ENCODE peak calls at places on chromosomes 2 and 18, in six cellular contexts. Z is IMR-90, J is vagina, S is cardiac muscle cell, U is PC-9, V is prostate gland. E is an unnamed sample.

GRCh38 chr2:231579560-231579959 is 13.1 kb upstream of the TEX44 start:
- DNase-seq in S (no peak), Z (no peak), J (no peak), V (no peak), U (no peak), E (no peak)

GRCh38 chr2:42545714-42546390 is 22.6 kb upstream of the MTA3 start:
- DNase-seq in V (no peak), J (no peak), U (peak; percentile 65), S (peak; percentile 14), Z (no peak), E (no peak)

GRCh38 chr2:226556050-226556449 is 243.6 kb downstream of the IRS1 start:
- DNase-seq in V (no peak), U (no peak), S (no peak), J (no peak), Z (peak; percentile 15), E (no peak)

GRCh38 chr2:15939854-15940660 is at the start of gene MYCN:
- DNase-seq in S (peak; percentile 95), J (no peak), U (no peak), Z (no peak), V (peak; percentile 9), E (no peak)

GRCh38 chr2:54483426-54483825 is 27.3 kb downstream of the SPTBN1 start:
- DNase-seq in V (no peak), U (peak; percentile 52), J (no peak), S (no peak), Z (no peak), E (no peak)

GRCh38 chr2:223815186-223815883 is 22.0 kb downstream of the AP1S3 start:
- DNase-seq in J (no peak), Z (peak; percentile 92), V (no peak), U (peak; percentile 100), S (no peak), E (no peak)

GRCh38 chr2:74856599-74856998 is 22.7 kb downstream of the HK2 start:
- DNase-seq in S (no peak), V (no peak), U (no peak), Z (no peak), J (no peak), E (no peak)

GRCh38 chr2:238558456-238559099 is 131.9 kb downstream of the ASB1 start:
- DNase-seq in S (no peak), U (no peak), V (no peak), Z (no peak), J (no peak), E (peak; percentile 76)

GRCh38 chr2:217338306-217338916 is 478.5 kb upstream of the TNP1 start:
- DNase-seq in U (peak; percentile 55), S (no peak), V (no peak), J (no peak), Z (peak; percentile 96), E (no peak)

GRCh38 chr2:13821255-13821880 is 811.1 kb upstream of the LRATD1 start:
- DNase-seq in Z (peak; percentile 74), S (no peak), J (no peak), U (no peak), V (no peak), E (no peak)

GRCh38 chr2:157792345-157793052 is 83.6 kb downstream of the ACVR1 start:
- DNase-seq in U (no peak), J (no peak), V (no peak), Z (peak; percentile 92), S (no peak), E (no peak)

GRCh38 chr2:178579006-178579405 is 98.7 kb downstream of the PLEKHA3 start:
- DNase-seq in Z (peak; percentile 62), V (no peak), U (no peak), J (no peak), S (no peak), E (no peak)

GRCh38 chr18:71942433-71942832 is 601.7 kb downstream of the CBLN2 start:
- DNase-seq in U (no peak), S (no peak), V (no peak), Z (no peak), J (no peak), E (no peak)

GRCh38 chr2:14480906-14481305 is 151.6 kb upstream of the LRATD1 start:
- DNase-seq in J (no peak), Z (no peak), S (no peak), V (no peak), U (no peak), E (no peak)

GRCh38 chr2:109279243-109279860 is 150.3 kb downstream of the SH3RF3 start:
- DNase-seq in S (no peak), U (no peak), Z (peak; percentile 81), J (no peak), V (no peak), E (no peak)

GRCh38 chr2:232951891-232952290 is 61.2 kb downstream of the NGEF start:
- DNase-seq in Z (no peak), S (no peak), J (no peak), V (no peak), U (peak; percentile 68), E (no peak)

GRCh38 chr18:28905509-28905908 is 728.6 kb upstream of the CDH2 start:
- DNase-seq in V (no peak), S (no peak), J (no peak), Z (peak; percentile 57), U (no peak), E (no peak)

GRCh38 chr2:67436221-67436620 is 39.1 kb downstream of the ETAA1 start:
- DNase-seq in U (no peak), Z (no peak), J (no peak), S (no peak), V (no peak), E (no peak)

GRCh38 chr2:238895901-238896600 is 48.2 kb downstream of the TWIST2 start:
- DNase-seq in J (no peak), V (no peak), U (peak; percentile 39), S (no peak), Z (peak; percentile 91), E (no peak)

GRCh38 chr2:82256983-82257382 is 1952.4 kb upstream of the LRRTM1 start:
- DNase-seq in V (no peak), J (no peak), U (no peak), Z (no peak), S (no peak), E (no peak)

GRCh38 chr2:15745329-15745728 is 153.7 kb downstream of the DDX1 start:
- DNase-seq in Z (no peak), J (no peak), U (no peak), V (no peak), S (no peak), E (no peak)

GRCh38 chr2:179239194-179239593 is 25.4 kb downstream of the SESTD1 start:
- DNase-seq in V (no peak), S (no peak), U (peak; percentile 84), Z (peak; percentile 28), J (no peak), E (no peak)

GRCh38 chr2:17000083-17000482 is 334.4 kb upstream of the CYRIA start:
- DNase-seq in V (no peak), Z (no peak), U (no peak), J (no peak), S (no peak), E (no peak)

GRCh38 chr2:42100696-42101585 is 53.1 kb downstream of the PKDCC start:
- DNase-seq in U (no peak), S (no peak), V (no peak), Z (peak; percentile 69), J (peak; percentile 82), E (peak; percentile 52)

GRCh38 chr2:99140860-99141109 is 722 bp upstream of the C2orf15 start:
- DNase-seq in V (no peak), Z (no peak), U (no peak), J (no peak), S (no peak), E (no peak)

GRCh38 chr18:59536181-59536580 is 161.0 kb downstream of the CCBE1 start:
- DNase-seq in V (no peak), J (no peak), Z (peak; percentile 47), U (no peak), S (no peak), E (no peak)

GRCh38 chr2:101844055-101844635 is 146.6 kb downstream of the MAP4K4 start:
- DNase-seq in Z (peak; percentile 75), U (peak; percentile 74), S (no peak), V (peak; percentile 35), J (no peak), E (no peak)

GRCh38 chr2:235194836-235195235 is 243.0 kb downstream of the SH3BP4 start:
- DNase-seq in U (no peak), Z (no peak), S (no peak), J (no peak), V (no peak), E (no peak)

GRCh38 chr2:235194351-235194750 is 242.5 kb downstream of the SH3BP4 start:
- DNase-seq in J (no peak), V (no peak), S (no peak), U (no peak), Z (no peak), E (no peak)

GRCh38 chr2:235187806-235188205 is 236.0 kb downstream of the SH3BP4 start:
- DNase-seq in U (no peak), S (no peak), V (no peak), Z (no peak), J (no peak), E (no peak)

GRCh38 chr2:235191933-235192332 is 240.1 kb downstream of the SH3BP4 start:
- DNase-seq in J (no peak), U (no peak), S (no peak), Z (no peak), V (no peak), E (no peak)

GRCh38 chr2:235191486-235191885 is 239.7 kb downstream of the SH3BP4 start:
- DNase-seq in J (no peak), U (no peak), S (no peak), V (no peak), Z (no peak), E (no peak)
- H3K4me3 ChIP-seq in J (no peak overlapping the region), U (no peak overlapping the region), S (no peak overlapping the region), V (no peak overlapping the region), Z (no peak overlapping the region), E (no peak overlapping the region)

DNA sequence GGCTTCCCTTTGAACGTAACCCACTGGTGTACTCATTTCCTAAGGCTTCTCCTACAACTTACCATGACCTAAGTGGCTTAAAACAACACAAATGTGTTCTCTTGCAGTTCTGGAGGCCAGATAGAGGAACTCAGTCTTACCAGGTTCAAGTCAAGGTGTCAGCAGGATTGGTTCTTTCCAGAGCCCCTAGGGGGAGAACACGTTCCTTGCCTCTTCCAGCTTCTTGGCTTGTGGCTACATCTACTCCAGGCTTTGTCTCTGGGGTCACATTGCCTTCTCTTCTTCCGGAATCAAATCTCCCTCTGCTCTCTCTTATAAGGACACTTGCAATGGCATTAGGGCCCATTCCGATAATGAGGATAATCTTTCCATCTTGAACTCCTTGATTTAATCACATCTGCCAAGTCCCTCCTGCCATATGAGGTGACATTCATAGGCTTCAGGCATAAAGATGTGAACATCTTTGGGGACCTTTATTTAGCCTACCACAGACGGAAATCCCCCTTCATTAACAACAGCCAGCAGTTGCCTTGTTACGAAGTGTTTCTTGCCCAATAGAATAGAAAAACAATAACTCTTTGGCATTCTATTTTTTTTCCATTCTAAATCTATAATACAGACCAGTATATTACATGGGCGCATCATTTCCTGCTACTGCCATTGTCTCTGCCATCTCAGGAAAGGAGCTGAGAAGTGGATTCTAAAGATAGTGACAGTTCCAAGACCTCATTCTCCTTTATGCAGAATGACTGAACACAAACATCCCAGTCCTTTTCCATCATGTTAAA is 362.0 kb downstream of the ZNF521 start:
- DNase-seq in U (no peak), J (no peak), Z (no peak), S (no peak), V (no peak), E (no peak)
- H3K27ac ChIP-seq in U (no peak overlapping the region), J (no peak overlapping the region), Z (no peak overlapping the region), S (no peak overlapping the region), V (no peak overlapping the region), E (no peak overlapping the region)

GRCh38 chr2:215728504-215729065 is 284.8 kb downstream of the MREG start:
- DNase-seq in U (peak; percentile 72), Z (peak; percentile 95), J (no peak), V (no peak), S (no peak), E (peak; percentile 49)
- TF ChIP-seq CTCF in U (no peak), Z (no peak), J (no peak), V (no peak), S (peak; percentile 26), E (no peak)

GRCh38 chr2:128041561-128041960 is 13.7 kb upstream of the SAP130 start:
- DNase-seq in S (no peak), V (no peak), Z (no peak), J (no peak), U (no peak), E (no peak)
- H3K4me3 ChIP-seq in S (no peak overlapping the region), V (no peak overlapping the region), Z (no peak overlapping the region), J (no peak overlapping the region), U (no peak overlapping the region), E (no peak overlapping the region)

E was measured in lung.